ENCODE peak calls at places on chromosomes 12 and 14, in eight cellular contexts. S is stimulated activated CD4-positive, alpha-beta T cell treated with anti-CD3 and anti-CD28 coated beads, Interleukin-4, amount 100 ng/mL, for 4 hours; L is NCI-H1436 treated with DMSO at 0.1 percent for 48 hours; V is EL; X is hippocampal formation; D is WTC11; K is activated T-helper 1 cell treated with anti-CD3 and anti-CD28 coated beads, Interleukin-12 subunit alpha, Interleukin-12 subunit beta, Interleukin-2, Interleukin-4 antibody, amounts not matched to agents 30 ng/mL and 10 ng/mL and 1 ng/mL, durations not matched to agents 14 hours and 24 hours and 36 hours; R is AG09319. O is an unnamed sample.

GRCh38 chr12:126483145-126484068 is 1418.2 kb downstream of the AACS start:
- DNase-seq in S (no peak), L (no peak), V (peak; percentile 0), X (no peak), D (no peak), K (no peak), R (no peak), O (no peak)

GRCh38 chr12:79058342-79058741 is 193.8 kb downstream of the SYT1 start:
- DNase-seq in S (no peak), L (no peak), V (peak; percentile 76), X (no peak), D (no peak), K (no peak), R (no peak), O (no peak)

GRCh38 chr12:43352001-43352400 is 200.0 kb downstream of the ADAMTS20 start:
- DNase-seq in S (no peak), L (no peak), V (no peak), X (no peak), D (no peak), K (no peak), R (no peak), O (no peak)

GRCh38 chr14:38256358-38256840 is 506 bp upstream of the CLEC14A start:
- DNase-seq in S (no peak), L (no peak), V (no peak), X (no peak), D (no peak), K (no peak), R (no peak), O (peak; percentile 23)

GRCh38 chr12:96766232-96766631 is 140.8 kb upstream of the NEDD1 start:
- DNase-seq in S (no peak), L (no peak), V (no peak), X (no peak), D (peak; percentile 37), K (no peak), R (no peak), O (no peak)

GRCh38 chr14:95597784-95598204 is 62.9 kb downstream of the GLRX5 start:
- DNase-seq in S (no peak), L (peak; percentile 26), V (peak; percentile 36), X (no peak), D (peak; percentile 53), K (no peak), R (no peak), O (no peak)

GRCh38 chr14:77580477-77580876 is 36.0 kb downstream of the SPTLC2 start:
- DNase-seq in S (no peak), L (no peak), V (no peak), X (no peak), D (no peak), K (no peak), R (no peak), O (no peak)

GRCh38 chr12:105418232-105418631 is 87.7 kb downstream of the C12orf75 start:
- DNase-seq in S (no peak), L (no peak), V (peak; percentile 99), X (no peak), D (no peak), K (no peak), R (peak; percentile 32), O (no peak)

GRCh38 chr14:23633160-23633701 is 2.9 kb upstream of the DHRS2 start:
- DNase-seq in S (no peak), L (no peak), V (no peak), X (no peak), D (no peak), K (no peak), R (no peak), O (no peak)

GRCh38 chr12:19739195-19739776 is 300.0 kb downstream of the AEBP2 start:
- DNase-seq in S (no peak), L (no peak), V (peak; percentile 65), X (no peak), D (no peak), K (no peak), R (peak; percentile 44), O (peak; percentile 56)

GRCh38 chr12:51950682-51951198 is 759 bp upstream of the ACVR1B start:
- DNase-seq in S (no peak), L (no peak), V (no peak), X (no peak), D (no peak), K (no peak), R (no peak), O (no peak)

GRCh38 chr12:116559330-116560080 is at the start of gene MAP1LC3B2:
- DNase-seq in S (peak; percentile 34), L (no peak), V (peak; percentile 26), X (peak; percentile 49), D (no peak), K (peak; percentile 86), R (peak; percentile 43), O (peak; percentile 39)